ENCODE peak calls at places on chromosome 1, in six cellular contexts. One of them, this sample, is unnamed.

GRCh38 chr1:110829955-110830553 is 42.9 kb upstream of the CD53 start:
- DNase-seq in activated naive CD4-positive, alpha-beta T cell treated with Interleukin-2 at 50 U/mL for 16 hours: no peak
- DNase-seq in H4: peak
- DNase-seq in T-helper 22 cell: peak
- DNase-seq in H7: peak
- DNase-seq in T47D: peak
- DNase-seq in this sample: peak

GRCh38 chr1:109725510-109725909 is 13.5 kb downstream of the GSTM5 start:
- DNase-seq in H7: no peak
- DNase-seq in H4: no peak
- DNase-seq in activated naive CD4-positive, alpha-beta T cell treated with Interleukin-2 at 50 U/mL for 16 hours: no peak
- DNase-seq in T47D: peak
- DNase-seq in T-helper 22 cell: no peak
- DNase-seq in this sample: no peak

GRCh38 chr1:28494737-28495136 is 11.1 kb upstream of the RCC1 start:
- DNase-seq in H7: no peak
- DNase-seq in activated naive CD4-positive, alpha-beta T cell treated with Interleukin-2 at 50 U/mL for 16 hours: no peak
- DNase-seq in H4: no peak
- DNase-seq in T47D: no peak
- DNase-seq in T-helper 22 cell: no peak
- DNase-seq in this sample: no peak

GRCh38 chr1:9249534-9250335 is 15.2 kb downstream of the H6PD start:
- DNase-seq in T-helper 22 cell: no peak
- DNase-seq in H7: peak
- DNase-seq in H4: no peak
- DNase-seq in T47D: peak
- DNase-seq in activated naive CD4-positive, alpha-beta T cell treated with Interleukin-2 at 50 U/mL for 16 hours: peak
- DNase-seq in this sample: peak

GRCh38 chr1:12302798-12303447 is 73.1 kb downstream of the VPS13D start:
- DNase-seq in H4: no peak
- DNase-seq in T47D: no peak
- DNase-seq in activated naive CD4-positive, alpha-beta T cell treated with Interleukin-2 at 50 U/mL for 16 hours: no peak
- DNase-seq in H7: no peak
- DNase-seq in T-helper 22 cell: no peak
- DNase-seq in this sample: no peak

GRCh38 chr1:6275826-6276764 is 15.2 kb upstream of the GPR153 start:
- DNase-seq in H4: no peak
- DNase-seq in activated naive CD4-positive, alpha-beta T cell treated with Interleukin-2 at 50 U/mL for 16 hours: no peak
- DNase-seq in H7: peak
- DNase-seq in T-helper 22 cell: no peak
- DNase-seq in T47D: no peak
- DNase-seq in this sample: no peak

GRCh38 chr1:58908539-58909161 is 124.8 kb upstream of the JUN start:
- DNase-seq in H4: no peak
- DNase-seq in H7: no peak
- DNase-seq in T47D: peak
- DNase-seq in activated naive CD4-positive, alpha-beta T cell treated with Interleukin-2 at 50 U/mL for 16 hours: no peak
- DNase-seq in T-helper 22 cell: no peak
- DNase-seq in this sample: no peak

GRCh38 chr1:32361674-32362473 is 411 bp downstream of the FAM229A start:
- DNase-seq in H4: no peak
- DNase-seq in T-helper 22 cell: no peak
- DNase-seq in T47D: no peak
- DNase-seq in H7: peak
- DNase-seq in activated naive CD4-positive, alpha-beta T cell treated with Interleukin-2 at 50 U/mL for 16 hours: peak
- DNase-seq in this sample: peak

GRCh38 chr1:157399984-157400382 is 152.3 kb downstream of the FCRL5 start:
- DNase-seq in H4: no peak
- DNase-seq in H7: no peak
- DNase-seq in T-helper 22 cell: no peak
- DNase-seq in T47D: no peak
- DNase-seq in activated naive CD4-positive, alpha-beta T cell treated with Interleukin-2 at 50 U/mL for 16 hours: no peak
- DNase-seq in this sample: peak

GRCh38 chr1:54310439-54311328 is 95.5 kb downstream of the SSBP3 start:
- DNase-seq in H4: peak
- DNase-seq in T-helper 22 cell: no peak
- DNase-seq in H7: peak
- DNase-seq in activated naive CD4-positive, alpha-beta T cell treated with Interleukin-2 at 50 U/mL for 16 hours: no peak
- DNase-seq in T47D: peak
- DNase-seq in this sample: peak

GRCh38 chr1:234958702-234959649 is 169.7 kb downstream of the TOMM20 start:
- DNase-seq in activated naive CD4-positive, alpha-beta T cell treated with Interleukin-2 at 50 U/mL for 16 hours: no peak
- DNase-seq in H4: no peak
- DNase-seq in H7: no peak
- DNase-seq in T-helper 22 cell: no peak
- DNase-seq in T47D: peak
- DNase-seq in this sample: no peak

GRCh38 chr1:1275836-1276235 is 2.2 kb upstream of the UBE2J2 start:
- DNase-seq in H7: no peak
- DNase-seq in T-helper 22 cell: no peak
- DNase-seq in T47D: no peak
- DNase-seq in activated naive CD4-positive, alpha-beta T cell treated with Interleukin-2 at 50 U/mL for 16 hours: no peak
- DNase-seq in H4: no peak
- DNase-seq in this sample: no peak

GRCh38 chr1:109252893-109253802 is 3.8 kb downstream of the CELSR2 start:
- DNase-seq in T-helper 22 cell: no peak
- DNase-seq in H7: no peak
- DNase-seq in activated naive CD4-positive, alpha-beta T cell treated with Interleukin-2 at 50 U/mL for 16 hours: no peak
- DNase-seq in H4: no peak
- DNase-seq in T47D: no peak
- DNase-seq in this sample: no peak

This sample was measured in SW480.